ENCODE peak calls at places on chromosomes 11 and 22, in four cellular contexts. One of them, this sample, is unnamed.

GRCh38 chr22:30310881-30311771 is 15.6 kb downstream of the TBC1D10A start:
- DNase-seq in esophagus squamous epithelium: no peak
- DNase-seq in H9: no peak
- DNase-seq in adrenal gland: peak
- DNase-seq in this sample: peak

GRCh38 chr11:134978388-134979088 is 566.5 kb upstream of the B3GAT1 start:
- DNase-seq in esophagus squamous epithelium: no peak
- DNase-seq in H9: peak
- DNase-seq in adrenal gland: no peak
- DNase-seq in this sample: no peak

GRCh38 chr11:68855205-68855978 is 13.7 kb upstream of the CPT1A start:
- DNase-seq in esophagus squamous epithelium: no peak
- DNase-seq in H9: peak
- DNase-seq in adrenal gland: no peak
- DNase-seq in this sample: no peak

GRCh38 chr11:34345012-34345804 is 12.6 kb downstream of the ABTB2 start:
- DNase-seq in esophagus squamous epithelium: no peak
- DNase-seq in H9: peak
- DNase-seq in adrenal gland: peak
- DNase-seq in this sample: no peak

GRCh38 chr22:46038516-46039430 is 61.8 kb upstream of the WNT7B start:
- DNase-seq in esophagus squamous epithelium: no peak
- DNase-seq in H9: no peak
- DNase-seq in adrenal gland: no peak
- DNase-seq in this sample: no peak

GRCh38 chr22:29396126-29396525 is 7.8 kb upstream of the AP1B1 start:
- DNase-seq in esophagus squamous epithelium: no peak
- DNase-seq in H9: peak
- DNase-seq in adrenal gland: no peak
- DNase-seq in this sample: no peak

GRCh38 chr11:124602193-124602592 is 9.0 kb upstream of the PANX3 start:
- DNase-seq in esophagus squamous epithelium: no peak
- DNase-seq in H9: no peak
- DNase-seq in adrenal gland: no peak
- DNase-seq in this sample: no peak

GRCh38 chr11:26143553-26144308 is 188.2 kb upstream of the ANO3 start:
- DNase-seq in esophagus squamous epithelium: no peak
- DNase-seq in H9: no peak
- DNase-seq in adrenal gland: no peak
- DNase-seq in this sample: no peak

GRCh38 chr11:62245271-62245753 is 3.3 kb downstream of the SCGB1D2 start:
- DNase-seq in esophagus squamous epithelium: no peak
- DNase-seq in H9: peak
- DNase-seq in adrenal gland: no peak
- DNase-seq in this sample: no peak

GRCh38 chr11:61126266-61126665 is 24.0 kb downstream of the CD5 start:
- DNase-seq in esophagus squamous epithelium: no peak
- DNase-seq in H9: no peak
- DNase-seq in adrenal gland: no peak
- DNase-seq in this sample: no peak

GRCh38 chr11:44814881-44815592 is 88.3 kb downstream of the TSPAN18 start:
- DNase-seq in esophagus squamous epithelium: no peak
- DNase-seq in H9: no peak
- DNase-seq in adrenal gland: no peak
- DNase-seq in this sample: no peak

GRCh38 chr22:28414017-28414416 is 265.6 kb downstream of the TTC28 start:
- DNase-seq in esophagus squamous epithelium: no peak
- DNase-seq in H9: no peak
- DNase-seq in adrenal gland: no peak
- DNase-seq in this sample: no peak

GRCh38 chr11:118436639-118437045 is 350 bp downstream of the KMT2A start:
- DNase-seq in esophagus squamous epithelium: no peak
- DNase-seq in H9: peak
- DNase-seq in adrenal gland: peak
- DNase-seq in this sample: no peak

GRCh38 chr11:114315749-114316368 is 19.7 kb downstream of the NNMT start:
- DNase-seq in esophagus squamous epithelium: no peak
- DNase-seq in H9: no peak
- DNase-seq in adrenal gland: no peak
- DNase-seq in this sample: no peak
- H3K27ac ChIP-seq in esophagus squamous epithelium: peak
- H3K27ac ChIP-seq in H9: no peak
- H3K27ac ChIP-seq in adrenal gland: no peak
- H3K27ac ChIP-seq in this sample: no peak

GRCh38 chr11:30432177-30432576 is 109.3 kb downstream of the ARL14EP start:
- DNase-seq in esophagus squamous epithelium: no peak
- DNase-seq in H9: no peak
- DNase-seq in adrenal gland: no peak
- DNase-seq in this sample: no peak
- H3K27ac ChIP-seq in esophagus squamous epithelium: no peak
- H3K27ac ChIP-seq in H9: no peak
- H3K27ac ChIP-seq in adrenal gland: no peak
- H3K27ac ChIP-seq in this sample: no peak

DNA sequence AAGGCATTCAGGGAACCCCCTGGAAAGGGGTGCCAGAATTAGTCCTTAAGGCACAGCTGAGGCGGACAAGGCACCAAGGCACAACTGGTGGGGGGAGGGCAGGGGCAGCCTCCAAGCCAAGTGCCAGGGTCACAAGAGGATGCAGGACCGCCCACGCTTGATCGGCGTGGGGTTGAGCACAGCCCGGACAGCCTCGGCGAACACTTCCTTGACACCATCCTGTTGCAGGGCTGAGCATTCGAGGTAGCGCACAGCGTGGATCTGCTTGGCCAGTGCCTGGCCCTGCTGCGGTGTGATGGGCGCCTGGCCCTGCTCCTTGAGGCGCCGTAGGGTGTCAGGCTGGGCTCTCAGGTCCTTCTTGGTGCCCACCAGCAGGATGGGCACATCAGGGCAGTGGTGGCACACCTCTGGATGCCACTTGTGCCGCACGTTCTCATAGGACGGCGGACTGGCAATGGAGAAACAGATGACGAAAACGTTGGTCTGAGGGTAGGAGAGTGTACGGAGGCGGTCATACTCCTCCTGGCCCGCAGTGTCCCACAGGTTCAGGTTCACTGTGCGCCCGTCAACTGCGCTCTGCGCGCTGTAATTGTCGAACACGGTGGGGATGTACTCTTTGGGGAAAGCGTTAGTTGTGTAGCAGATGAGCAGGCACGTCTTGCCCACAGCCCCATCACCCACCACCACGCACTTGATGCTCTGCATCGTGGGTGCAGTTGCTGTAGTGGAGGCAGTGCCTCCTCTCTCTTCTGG is 13.1 kb downstream of the RHOG start:
- DNase-seq in esophagus squamous epithelium: no peak
- DNase-seq in H9: no peak
- DNase-seq in adrenal gland: no peak
- DNase-seq in this sample: no peak
- H3K27ac ChIP-seq in esophagus squamous epithelium: no peak
- H3K27ac ChIP-seq in H9: no peak
- H3K27ac ChIP-seq in adrenal gland: no peak
- H3K27ac ChIP-seq in this sample: peak

DNA sequence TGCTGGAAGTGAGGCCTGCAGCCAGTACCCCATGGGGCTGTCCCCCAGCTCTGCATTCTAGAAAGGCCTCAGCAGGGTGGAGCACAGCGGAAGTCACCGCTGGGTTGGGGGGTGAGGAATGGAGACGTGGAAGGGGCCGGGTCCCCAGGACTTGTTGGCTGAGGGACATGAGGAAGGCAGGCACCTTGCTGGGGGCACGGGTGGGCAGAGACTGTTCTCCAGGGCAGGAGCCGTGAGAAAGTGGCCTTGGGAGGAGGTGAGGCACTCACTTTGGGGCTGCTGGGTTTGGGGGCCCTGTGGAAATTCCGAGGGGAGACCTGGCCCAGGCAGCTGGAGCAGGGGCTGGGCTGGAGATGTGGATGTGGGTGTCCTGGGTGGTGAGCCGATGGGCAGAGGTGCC is 5.0 kb downstream of the TNNI2 start:
- DNase-seq in esophagus squamous epithelium: no peak
- DNase-seq in H9: no peak
- DNase-seq in adrenal gland: no peak
- DNase-seq in this sample: no peak
- H3K27ac ChIP-seq in esophagus squamous epithelium: peak
- H3K27ac ChIP-seq in H9: no peak
- H3K27ac ChIP-seq in adrenal gland: peak
- H3K27ac ChIP-seq in this sample: no peak

GRCh38 chr11:79465160-79465559 is 24.3 kb upstream of the TENM4 start:
- DNase-seq in esophagus squamous epithelium: no peak
- DNase-seq in H9: no peak
- DNase-seq in adrenal gland: no peak
- DNase-seq in this sample: no peak
- H3K27ac ChIP-seq in esophagus squamous epithelium: no peak
- H3K27ac ChIP-seq in H9: no peak
- H3K27ac ChIP-seq in adrenal gland: no peak
- H3K27ac ChIP-seq in this sample: no peak

GRCh38 chr22:17893900-17894299 is 119.6 kb upstream of the BID start:
- DNase-seq in esophagus squamous epithelium: no peak
- DNase-seq in H9: no peak
- DNase-seq in adrenal gland: no peak
- DNase-seq in this sample: no peak
- H3K27ac ChIP-seq in esophagus squamous epithelium: no peak
- H3K27ac ChIP-seq in H9: no peak
- H3K27ac ChIP-seq in adrenal gland: no peak
- H3K27ac ChIP-seq in this sample: no peak

GRCh38 chr11:59770324-59770723 is 15.1 kb downstream of the STX3 start:
- DNase-seq in esophagus squamous epithelium: no peak
- DNase-seq in H9: no peak
- DNase-seq in adrenal gland: no peak
- DNase-seq in this sample: no peak
- H3K27ac ChIP-seq in esophagus squamous epithelium: no peak
- H3K27ac ChIP-seq in H9: no peak
- H3K27ac ChIP-seq in adrenal gland: no peak
- H3K27ac ChIP-seq in this sample: no peak

DNA sequence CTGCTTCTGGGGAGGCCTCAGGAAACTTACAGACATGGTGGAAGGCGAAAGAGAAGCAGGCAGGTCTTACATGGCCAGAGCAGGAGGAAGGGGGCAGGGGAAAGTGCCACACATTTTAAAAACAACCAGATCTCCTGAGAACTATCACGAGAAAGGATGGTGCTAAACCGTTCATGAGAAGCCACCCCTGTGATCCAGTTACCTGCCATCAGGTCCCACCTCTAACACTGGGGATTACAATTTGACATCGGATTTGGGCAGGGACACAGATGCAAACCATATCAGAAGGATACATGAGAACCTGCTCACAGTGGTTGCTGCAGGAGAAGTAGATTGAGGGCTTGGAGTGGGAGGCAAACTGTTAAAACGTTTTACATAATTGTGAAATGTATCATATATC is 152.2 kb downstream of the ADAMTS15 start:
- DNase-seq in esophagus squamous epithelium: no peak
- DNase-seq in H9: peak
- DNase-seq in adrenal gland: no peak
- DNase-seq in this sample: no peak
- H3K27ac ChIP-seq in esophagus squamous epithelium: peak
- H3K27ac ChIP-seq in H9: no peak
- H3K27ac ChIP-seq in adrenal gland: no peak
- H3K27ac ChIP-seq in this sample: no peak

This sample was measured in substantia nigra.